ENCODE peak calls at places on chromosomes 11 and 22, in ten cellular contexts. One of them, this sample, is unnamed.

GRCh38 chr11:79179087-79179486 is 261.7 kb downstream of the TENM4 start:
- DNase-seq in heart right ventricle: no peak
- DNase-seq in suprapubic skin: no peak
- DNase-seq in neural progenitor cell: no peak
- DNase-seq in stomach: no peak
- DNase-seq in left ventricle myocardium inferior: no peak
- DNase-seq in IMR-90: peak; percentile 49
- DNase-seq in GM23248: no peak
- DNase-seq in body of pancreas: no peak
- DNase-seq in A549: no peak
- DNase-seq in this sample: no peak

GRCh38 chr22:20087319-20088262 is 7.5 kb downstream of the DGCR8 start:
- DNase-seq in heart right ventricle: no peak
- DNase-seq in suprapubic skin: no peak
- DNase-seq in neural progenitor cell: no peak
- DNase-seq in stomach: no peak
- DNase-seq in left ventricle myocardium inferior: no peak
- DNase-seq in IMR-90: no peak
- DNase-seq in GM23248: no peak
- DNase-seq in body of pancreas: no peak
- DNase-seq in A549: no peak
- DNase-seq in this sample: no peak

GRCh38 chr11:110850846-110851245 is 138.6 kb upstream of the ARHGAP20 start:
- DNase-seq in heart right ventricle: no peak
- DNase-seq in suprapubic skin: no peak
- DNase-seq in neural progenitor cell: no peak
- DNase-seq in stomach: no peak
- DNase-seq in left ventricle myocardium inferior: no peak
- DNase-seq in IMR-90: no peak
- DNase-seq in GM23248: no peak
- DNase-seq in body of pancreas: no peak
- DNase-seq in A549: no peak
- DNase-seq in this sample: no peak

GRCh38 chr11:67057410-67057757 is 737 bp downstream of the RHOD start:
- DNase-seq in heart right ventricle: peak; percentile 37
- DNase-seq in suprapubic skin: no peak
- DNase-seq in neural progenitor cell: no peak
- DNase-seq in stomach: no peak
- DNase-seq in left ventricle myocardium inferior: no peak
- DNase-seq in IMR-90: no peak
- DNase-seq in GM23248: peak; percentile 36
- DNase-seq in body of pancreas: peak; percentile 56
- DNase-seq in A549: no peak
- DNase-seq in this sample: peak; percentile 61

GRCh38 chr11:87574193-87574592 is 536.5 kb downstream of the TMEM135 start:
- DNase-seq in heart right ventricle: no peak
- DNase-seq in suprapubic skin: no peak
- DNase-seq in neural progenitor cell: no peak
- DNase-seq in stomach: no peak
- DNase-seq in left ventricle myocardium inferior: no peak
- DNase-seq in IMR-90: no peak
- DNase-seq in GM23248: no peak
- DNase-seq in body of pancreas: no peak
- DNase-seq in A549: no peak
- DNase-seq in this sample: no peak

GRCh38 chr11:69138265-69138664 is 17.5 kb upstream of the SMIM38 start:
- DNase-seq in heart right ventricle: no peak
- DNase-seq in suprapubic skin: no peak
- DNase-seq in neural progenitor cell: no peak
- DNase-seq in stomach: peak; percentile 51
- DNase-seq in left ventricle myocardium inferior: no peak
- DNase-seq in IMR-90: peak; percentile 73
- DNase-seq in GM23248: peak; percentile 81
- DNase-seq in body of pancreas: no peak
- DNase-seq in A549: peak; percentile 60
- DNase-seq in this sample: no peak

GRCh38 chr11:119054418-119054817 is 2.6 kb downstream of the HYOU1 start:
- DNase-seq in heart right ventricle: no peak
- DNase-seq in suprapubic skin: no peak
- DNase-seq in neural progenitor cell: no peak
- DNase-seq in stomach: no peak
- DNase-seq in left ventricle myocardium inferior: no peak
- DNase-seq in IMR-90: no peak
- DNase-seq in GM23248: no peak
- DNase-seq in body of pancreas: no peak
- DNase-seq in A549: no peak
- DNase-seq in this sample: no peak

GRCh38 chr11:58999291-58999680 is 60.0 kb downstream of the GLYATL1 start:
- DNase-seq in heart right ventricle: no peak
- DNase-seq in suprapubic skin: no peak
- DNase-seq in neural progenitor cell: no peak
- DNase-seq in stomach: no peak
- DNase-seq in left ventricle myocardium inferior: no peak
- DNase-seq in IMR-90: no peak
- DNase-seq in GM23248: no peak
- DNase-seq in body of pancreas: no peak
- DNase-seq in A549: no peak
- DNase-seq in this sample: no peak

GRCh38 chr11:882593-882992 is 28.0 kb downstream of the CHID1 start:
- DNase-seq in heart right ventricle: no peak
- DNase-seq in suprapubic skin: no peak
- DNase-seq in neural progenitor cell: no peak
- DNase-seq in stomach: no peak
- DNase-seq in left ventricle myocardium inferior: no peak
- DNase-seq in IMR-90: no peak
- DNase-seq in GM23248: no peak
- DNase-seq in body of pancreas: no peak
- DNase-seq in A549: no peak
- DNase-seq in this sample: no peak

GRCh38 chr11:117076941-117077659 is 21.1 kb downstream of the SIK3 start:
- DNase-seq in heart right ventricle: no peak
- DNase-seq in suprapubic skin: no peak
- DNase-seq in neural progenitor cell: no peak
- DNase-seq in stomach: no peak
- DNase-seq in left ventricle myocardium inferior: no peak
- DNase-seq in IMR-90: no peak
- DNase-seq in GM23248: no peak
- DNase-seq in body of pancreas: no peak
- DNase-seq in A549: no peak
- DNase-seq in this sample: no peak

GRCh38 chr22:37784829-37785495 is 22.8 kb upstream of the GCAT start:
- DNase-seq in heart right ventricle: no peak
- DNase-seq in suprapubic skin: no peak
- DNase-seq in neural progenitor cell: no peak
- DNase-seq in stomach: peak; percentile 75
- DNase-seq in left ventricle myocardium inferior: no peak
- DNase-seq in IMR-90: no peak
- DNase-seq in GM23248: no peak
- DNase-seq in body of pancreas: no peak
- DNase-seq in A549: no peak
- DNase-seq in this sample: peak; percentile 44

DNA sequence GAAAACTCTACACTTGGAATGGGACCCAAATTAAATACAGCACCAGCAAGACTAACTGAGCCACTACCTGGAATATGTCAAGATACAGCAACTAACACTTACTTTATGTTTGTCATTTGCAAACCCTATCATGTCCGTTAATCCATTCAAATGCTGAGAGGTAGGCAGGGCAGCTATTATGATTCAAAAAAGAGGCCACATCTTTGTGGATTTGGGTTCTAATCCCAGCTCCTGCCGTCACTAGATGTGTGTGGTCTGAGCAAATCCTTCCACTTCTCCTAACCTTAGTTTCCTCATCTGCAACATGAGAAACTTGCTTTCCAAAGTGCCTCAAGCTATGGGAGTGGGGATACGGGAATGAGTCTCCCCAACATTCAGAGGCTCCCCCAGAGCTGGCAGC is 24.2 kb downstream of the FLI1 start:
- DNase-seq in heart right ventricle: no peak
- DNase-seq in suprapubic skin: no peak
- DNase-seq in neural progenitor cell: no peak
- DNase-seq in stomach: no peak
- DNase-seq in left ventricle myocardium inferior: no peak
- DNase-seq in IMR-90: no peak
- DNase-seq in GM23248: no peak
- DNase-seq in body of pancreas: no peak
- DNase-seq in A549: no peak
- DNase-seq in this sample: no peak
- H3K4me1 ChIP-seq in heart right ventricle: peaks cover 21% of the 10 kb centered on the region
- H3K4me1 ChIP-seq in suprapubic skin: peaks cover 35% of the 10 kb centered on the region
- H3K4me1 ChIP-seq in neural progenitor cell: peaks cover 35% of the 10 kb centered on the region
- H3K4me1 ChIP-seq in stomach: peaks cover 91% of the 10 kb centered on the region
- H3K4me1 ChIP-seq in left ventricle myocardium inferior: peaks cover 99% of the 10 kb centered on the region
- H3K4me1 ChIP-seq in IMR-90: peaks cover 21% of the 10 kb centered on the region
- H3K4me1 ChIP-seq in GM23248: peaks cover 49% of the 10 kb centered on the region
- H3K4me1 ChIP-seq in body of pancreas: peaks cover 11% of the 10 kb centered on the region
- H3K4me1 ChIP-seq in A549: no peaks in the 10 kb centered on the region
- H3K4me1 ChIP-seq in this sample: peaks cover 24% of the 10 kb centered on the region

GRCh38 chr11:102762414-102762813 is 18.0 kb downstream of the MMP10 start:
- DNase-seq in heart right ventricle: no peak
- DNase-seq in suprapubic skin: no peak
- DNase-seq in neural progenitor cell: peak; percentile 13
- DNase-seq in stomach: no peak
- DNase-seq in left ventricle myocardium inferior: no peak
- DNase-seq in IMR-90: peak; percentile 62
- DNase-seq in GM23248: peak; percentile 74
- DNase-seq in body of pancreas: no peak
- DNase-seq in A549: no peak
- DNase-seq in this sample: no peak
- H3K4me3 ChIP-seq in heart right ventricle: no peak overlapping the region
- H3K4me3 ChIP-seq in suprapubic skin: no peak overlapping the region
- H3K4me3 ChIP-seq in neural progenitor cell: no peak overlapping the region
- H3K4me3 ChIP-seq in stomach: no peak overlapping the region
- H3K4me3 ChIP-seq in left ventricle myocardium inferior: no peak overlapping the region
- H3K4me3 ChIP-seq in IMR-90: no peak overlapping the region
- H3K4me3 ChIP-seq in GM23248: no peak overlapping the region
- H3K4me3 ChIP-seq in body of pancreas: no peak overlapping the region
- H3K4me3 ChIP-seq in A549: no peak overlapping the region
- H3K4me3 ChIP-seq in this sample: no peak overlapping the region

GRCh38 chr22:41436322-41437113 is 10.1 kb downstream of the TOB2 start:
- DNase-seq in heart right ventricle: no peak
- DNase-seq in suprapubic skin: no peak
- DNase-seq in neural progenitor cell: no peak
- DNase-seq in stomach: no peak
- DNase-seq in left ventricle myocardium inferior: no peak
- DNase-seq in IMR-90: no peak
- DNase-seq in GM23248: no peak
- DNase-seq in body of pancreas: no peak
- DNase-seq in A549: no peak
- DNase-seq in this sample: no peak
- H3K27ac ChIP-seq in heart right ventricle: peak overlapping the region; percentile 53
- H3K27ac ChIP-seq in suprapubic skin: no peak overlapping the region
- H3K27ac ChIP-seq in neural progenitor cell: no peak overlapping the region
- H3K27ac ChIP-seq in stomach: peak overlapping the region; percentile 68
- H3K27ac ChIP-seq in left ventricle myocardium inferior: peak overlapping the region; percentile 100
- H3K27ac ChIP-seq in IMR-90: no peak overlapping the region
- H3K27ac ChIP-seq in GM23248: no peak overlapping the region
- H3K27ac ChIP-seq in body of pancreas: no peak overlapping the region
- H3K27ac ChIP-seq in A549: no peak overlapping the region
- H3K27ac ChIP-seq in this sample: no peak overlapping the region

GRCh38 chr11:17460406-17460805 is 16.2 kb downstream of the ABCC8 start:
- DNase-seq in heart right ventricle: no peak
- DNase-seq in suprapubic skin: no peak
- DNase-seq in neural progenitor cell: no peak
- DNase-seq in stomach: no peak
- DNase-seq in left ventricle myocardium inferior: no peak
- DNase-seq in IMR-90: no peak
- DNase-seq in GM23248: no peak
- DNase-seq in body of pancreas: no peak
- DNase-seq in A549: no peak
- DNase-seq in this sample: no peak

GRCh38 chr11:17459211-17459610 is 17.4 kb downstream of the ABCC8 start:
- DNase-seq in heart right ventricle: no peak
- DNase-seq in suprapubic skin: no peak
- DNase-seq in neural progenitor cell: no peak
- DNase-seq in stomach: no peak
- DNase-seq in left ventricle myocardium inferior: no peak
- DNase-seq in IMR-90: no peak
- DNase-seq in GM23248: no peak
- DNase-seq in body of pancreas: no peak
- DNase-seq in A549: no peak
- DNase-seq in this sample: no peak

GRCh38 chr11:17462940-17463339 is 13.7 kb downstream of the ABCC8 start:
- DNase-seq in heart right ventricle: no peak
- DNase-seq in suprapubic skin: no peak
- DNase-seq in neural progenitor cell: no peak
- DNase-seq in stomach: no peak
- DNase-seq in left ventricle myocardium inferior: no peak
- DNase-seq in IMR-90: no peak
- DNase-seq in GM23248: no peak
- DNase-seq in body of pancreas: no peak
- DNase-seq in A549: no peak
- DNase-seq in this sample: no peak

GRCh38 chr11:17457361-17458104 is 19.1 kb downstream of the ABCC8 start:
- DNase-seq in heart right ventricle: no peak
- DNase-seq in suprapubic skin: no peak
- DNase-seq in neural progenitor cell: no peak
- DNase-seq in stomach: no peak
- DNase-seq in left ventricle myocardium inferior: no peak
- DNase-seq in IMR-90: no peak
- DNase-seq in GM23248: no peak
- DNase-seq in body of pancreas: no peak
- DNase-seq in A549: no peak
- DNase-seq in this sample: no peak

DNA sequence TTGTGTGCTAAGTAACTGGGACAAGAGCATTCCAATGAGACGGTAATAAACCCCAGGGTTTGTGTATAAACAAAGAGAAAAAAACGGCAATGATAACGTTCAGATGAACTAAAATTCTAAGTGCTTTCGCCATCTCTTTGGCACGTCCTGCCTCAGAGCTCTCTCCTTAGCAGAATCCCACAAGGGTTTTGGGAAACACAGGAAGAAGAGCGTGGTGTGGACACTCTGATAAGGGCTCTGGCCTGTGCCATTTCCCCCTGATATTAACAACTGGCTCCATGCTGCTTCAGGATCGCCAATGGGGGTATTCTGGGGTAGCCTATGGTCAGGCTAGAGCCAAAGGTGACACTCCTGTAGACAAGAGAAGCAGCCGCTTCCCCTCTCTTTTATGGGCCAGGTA is 18.4 kb downstream of the ABCC8 start:
- DNase-seq in heart right ventricle: no peak
- DNase-seq in suprapubic skin: no peak
- DNase-seq in neural progenitor cell: no peak
- DNase-seq in stomach: no peak
- DNase-seq in left ventricle myocardium inferior: no peak
- DNase-seq in IMR-90: no peak
- DNase-seq in GM23248: no peak
- DNase-seq in body of pancreas: no peak
- DNase-seq in A549: no peak
- DNase-seq in this sample: no peak
- H3K4me1 ChIP-seq in heart right ventricle: no peaks in the 10 kb centered on the region
- H3K4me1 ChIP-seq in suprapubic skin: no peaks in the 10 kb centered on the region
- H3K4me1 ChIP-seq in neural progenitor cell: peaks cover 8% of the 10 kb centered on the region
- H3K4me1 ChIP-seq in stomach: no peaks in the 10 kb centered on the region
- H3K4me1 ChIP-seq in left ventricle myocardium inferior: no peaks in the 10 kb centered on the region
- H3K4me1 ChIP-seq in IMR-90: no peaks in the 10 kb centered on the region
- H3K4me1 ChIP-seq in GM23248: no peaks in the 10 kb centered on the region
- H3K4me1 ChIP-seq in body of pancreas: no peaks in the 10 kb centered on the region
- H3K4me1 ChIP-seq in A549: no peaks in the 10 kb centered on the region
- H3K4me1 ChIP-seq in this sample: no peaks in the 10 kb centered on the region

This sample was measured in right cardiac atrium.